ENCODE peak calls at places on chromosomes 11 and 22, in five cellular contexts. D is CD4-positive, alpha-beta memory T cell; G is endodermal cell; M is K562; H is uterus. Q is an unnamed sample. For H3K4me1 and H3K36me3, the result is how much of the 10 kb centered on the place peaks cover.

GRCh38 chr11:43866520-43866919 is 14.1 kb upstream of the ALKBH3 start:
- DNase-seq in M (no peak), G (no peak), D (no peak), H (no peak), Q (no peak)

GRCh38 chr11:86291466-86292262 is 10.4 kb upstream of the HIKESHI start:
- DNase-seq in G (peak), H (peak), D (peak), M (peak), Q (no peak)

GRCh38 chr11:10716122-10716521 is 22.6 kb upstream of the IRAG1 start:
- DNase-seq in H (no peak), D (no peak), G (no peak), M (peak), Q (no peak)

GRCh38 chr11:1703146-1703545 is 6.2 kb downstream of the KRTAP5-6 start:
- DNase-seq in M (no peak), H (no peak), G (no peak), D (no peak), Q (no peak)

GRCh38 chr22:40478456-40479125 is 108.2 kb downstream of the SGSM3 start:
- DNase-seq in G (peak), D (no peak), M (no peak), H (no peak), Q (no peak)

GRCh38 chr11:67391304-67392181 is at the start of gene RAD9A:
- DNase-seq in H (peak), M (peak), D (peak), G (peak), Q (peak)

GRCh38 chr11:44574620-44575287 is 9.3 kb downstream of the CD82 start:
- DNase-seq in M (no peak), H (no peak), D (peak), G (no peak), Q (peak)

GRCh38 chr11:85961130-85961529 is 105.9 kb downstream of the CCDC83 start:
- DNase-seq in M (no peak), G (no peak), D (no peak), H (no peak), Q (no peak)

GRCh38 chr11:72589802-72590761 is 84.1 kb downstream of the PDE2A start:
- DNase-seq in H (no peak), G (peak), D (peak), M (peak), Q (no peak)

GRCh38 chr22:38203090-38203810 is 1.5 kb downstream of the MAFF start:
- DNase-seq in D (peak), G (peak), M (peak), H (peak), Q (no peak)

GRCh38 chr11:64362339-64362738 is 3.4 kb downstream of the RPS6KA4 start:
- DNase-seq in D (no peak), G (no peak), H (no peak), M (no peak), Q (no peak)

DNA sequence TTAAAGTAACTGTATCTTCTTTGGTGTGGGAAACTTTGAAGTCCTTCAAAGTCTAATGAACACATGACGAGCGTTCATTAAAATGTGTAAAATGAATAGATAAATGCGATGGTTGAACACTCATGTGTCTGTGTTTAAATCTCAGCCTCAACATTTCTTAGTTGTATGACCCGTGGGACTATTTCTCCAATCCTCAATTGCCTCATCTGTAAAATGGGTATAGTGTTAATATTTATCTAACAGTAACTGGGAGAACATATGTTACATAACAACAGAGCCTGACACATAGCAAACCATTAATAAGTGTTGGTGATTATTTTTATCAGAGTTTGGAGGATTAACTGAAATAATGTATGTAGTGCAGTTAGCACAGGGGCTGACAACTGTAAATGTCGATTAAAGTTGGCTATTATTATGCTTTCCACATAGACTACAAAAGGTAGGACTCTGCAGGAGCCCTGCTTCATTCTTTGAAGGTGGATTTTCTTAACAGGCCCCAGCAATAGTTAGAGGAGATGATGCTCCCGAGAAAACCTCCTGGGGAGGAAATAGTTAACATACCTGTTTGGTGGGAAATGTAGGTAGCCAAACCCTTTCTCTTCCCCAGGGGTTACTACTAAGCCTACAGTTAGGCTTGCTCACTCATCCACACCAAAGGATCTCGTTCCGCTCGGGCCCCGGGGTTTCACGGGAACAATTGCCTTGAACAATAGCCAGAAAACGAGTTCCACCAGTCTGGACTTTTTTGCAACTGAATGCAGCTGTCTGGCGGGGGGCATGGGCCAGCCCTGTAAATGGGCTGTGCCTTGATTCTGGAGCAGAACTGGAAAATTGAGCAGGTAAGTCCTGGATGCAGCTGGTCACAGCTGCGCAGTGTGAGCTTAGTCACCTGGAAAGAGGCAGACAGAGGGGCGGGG is 133.4 kb downstream of the DBX1 start:
- DNase-seq in D (no peak), G (peak), H (peak), M (no peak), Q (no peak)
- H3K4me1 ChIP-seq in D (under half), G (under half), H (under half), M (under half), Q (under half)

GRCh38 chr22:46990937-46991520 is 228.6 kb downstream of the TBC1D22A start:
- DNase-seq in M (no peak), H (no peak), G (no peak), D (no peak), Q (no peak)

GRCh38 chr22:46992121-46992731 is 229.8 kb downstream of the TBC1D22A start:
- DNase-seq in D (no peak), G (no peak), M (no peak), H (no peak), Q (no peak)

GRCh38 chr22:46994265-46994664 is 231.8 kb downstream of the TBC1D22A start:
- DNase-seq in D (no peak), G (no peak), H (no peak), M (no peak), Q (no peak)

GRCh38 chr22:46993626-46994025 is 231.2 kb downstream of the TBC1D22A start:
- DNase-seq in G (no peak), H (no peak), D (no peak), M (no peak), Q (no peak)

GRCh38 chr22:46991666-46992065 is 229.2 kb downstream of the TBC1D22A start:
- DNase-seq in G (no peak), M (no peak), D (no peak), H (no peak), Q (no peak)
- H3K36me3 ChIP-seq in G (under half), M (under half), D (under half), H (under half), Q (under half)

DNA sequence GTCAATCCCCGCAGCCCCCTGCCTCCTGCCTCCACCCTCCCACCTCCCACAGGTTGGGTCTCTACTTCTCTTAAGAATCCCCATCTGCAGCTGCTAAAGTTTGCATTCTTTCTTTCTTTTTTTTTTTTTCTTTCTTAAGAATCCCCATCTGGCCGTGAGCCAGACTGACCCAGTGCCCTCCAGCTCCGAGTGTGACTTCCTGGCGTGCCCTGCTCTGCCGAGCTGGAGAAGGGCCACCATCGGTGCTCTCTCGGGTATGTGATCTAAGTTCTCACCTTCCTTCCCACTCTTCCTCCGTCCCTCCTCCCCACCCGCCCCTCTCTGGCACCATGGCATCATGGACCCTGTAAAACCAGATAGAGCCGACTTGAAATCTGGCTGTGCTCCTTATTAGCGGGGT is 66.7 kb upstream of the LMO1 start:
- DNase-seq in D (no peak), M (no peak), G (no peak), H (no peak), Q (no peak)
- H3K4me3 ChIP-seq in D (no peak), M (no peak), G (no peak), H (no peak), Q (no peak)

GRCh38 chr22:42768385-42769035 is 47.8 kb upstream of the A4GALT start:
- DNase-seq in G (no peak), M (no peak), H (no peak), D (no peak), Q (no peak)

GRCh38 chr22:42769238-42769573 is 48.5 kb upstream of the A4GALT start:
- DNase-seq in G (no peak), H (no peak), M (no peak), D (no peak), Q (no peak)

GRCh38 chr22:42770448-42770726 is 49.7 kb upstream of the A4GALT start:
- DNase-seq in D (no peak), H (no peak), M (no peak), G (no peak), Q (no peak)

GRCh38 chr22:42770941-42771647 is 50.4 kb upstream of the A4GALT start:
- DNase-seq in H (no peak), G (no peak), M (no peak), D (no peak), Q (no peak)

DNA sequence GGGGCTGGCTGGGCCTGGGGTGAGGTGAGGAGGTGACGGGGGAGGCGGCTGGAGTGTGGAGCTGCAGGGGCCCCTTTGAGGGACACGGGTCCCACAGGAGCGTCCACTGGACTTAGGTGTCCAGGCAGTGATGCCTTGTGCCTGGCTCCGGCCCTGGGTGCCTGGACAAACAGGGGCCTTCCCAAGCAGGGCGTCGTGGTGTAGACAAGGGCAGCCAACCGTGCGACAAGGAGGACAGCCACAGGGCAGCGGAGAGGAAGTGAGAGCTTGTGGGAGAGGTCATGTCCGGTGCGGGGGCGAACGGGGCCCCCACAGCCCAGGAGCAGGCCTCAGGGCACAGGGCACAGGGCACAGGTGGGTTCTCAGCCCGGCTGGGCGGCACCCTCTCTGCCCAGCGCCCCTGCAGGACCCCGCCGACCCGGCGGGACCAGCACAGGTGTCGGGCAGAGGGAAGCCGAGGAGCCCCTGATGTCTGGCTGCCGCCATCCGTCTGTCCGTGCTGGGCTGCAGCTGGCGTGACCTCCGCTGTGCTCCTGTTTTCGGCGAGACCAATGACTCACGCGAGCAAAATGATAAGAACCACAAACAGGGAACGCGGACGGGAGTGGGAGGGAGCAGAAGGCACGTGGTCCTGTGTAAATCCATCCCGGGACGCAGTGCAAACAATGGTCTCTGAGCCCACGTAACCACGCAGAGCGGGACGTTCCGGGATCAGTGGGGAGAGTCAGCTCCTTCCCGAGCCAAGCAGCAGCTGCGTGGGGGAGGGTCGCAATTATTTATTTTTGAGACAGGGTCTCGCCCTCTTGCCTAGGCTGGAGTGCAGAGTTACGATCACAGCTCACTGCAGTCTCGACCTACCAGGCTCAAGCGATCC is 49.1 kb upstream of the A4GALT start:
- DNase-seq in M (peak), G (no peak), H (peak), D (no peak), Q (peak)
- H3K4me1 ChIP-seq in M (under half), G (under half), H (under half), D (under half), Q (under half)

GRCh38 chr11:112650568-112650967 is 310.7 kb upstream of the NCAM1 start:
- DNase-seq in M (no peak), G (no peak), D (no peak), H (no peak), Q (no peak)
- H3K36me3 ChIP-seq in M (under half), G (under half), D (under half), H (under half), Q (under half)

GRCh38 chr22:50469377-50470305 is 5.2 kb downstream of the SBF1 start:
- DNase-seq in H (no peak), D (peak), G (peak), M (peak), Q (peak)

GRCh38 chr22:50467773-50468440 is 6.9 kb downstream of the SBF1 start:
- DNase-seq in G (no peak), D (no peak), H (no peak), M (no peak), Q (no peak)

GRCh38 chr22:50467341-50467740 is 7.5 kb downstream of the SBF1 start:
- DNase-seq in G (no peak), H (no peak), D (no peak), M (no peak), Q (no peak)

GRCh38 chr22:50470491-50470890 is 4.3 kb downstream of the SBF1 start:
- DNase-seq in H (no peak), G (no peak), D (no peak), M (no peak), Q (no peak)

GRCh38 chr22:50468626-50469025 is 6.2 kb downstream of the SBF1 start:
- DNase-seq in D (no peak), G (no peak), H (no peak), M (no peak), Q (no peak)
- H3K4me3 ChIP-seq in D (no peak), G (no peak), H (no peak), M (no peak), Q (no peak)

GRCh38 chr22:22040908-22041307 is 58.3 kb upstream of the TOP3B start:
- DNase-seq in D (no peak), M (no peak), G (no peak), H (no peak), Q (no peak)
- H3K4me1 ChIP-seq in D (under half), M (under half), G (under half), H (under half), Q (under half)